ENCODE peak calls at places on chromosomes 11 and 22, in seven cellular contexts. W, N, I, U, E, J and B are unnamed samples.

GRCh38 chr11:8282621-8283509 is 19.2 kb upstream of the LMO1 start:
- DNase-seq in W (no peak), N (no peak), I (peak), U (peak), E (no peak), J (peak), B (peak)

GRCh38 chr11:30488304-30488998 is 97.7 kb downstream of the MPPED2 start:
- DNase-seq in W (peak), N (no peak), I (no peak), U (peak), E (no peak), J (no peak), B (no peak)

GRCh38 chr11:111512296-111513239 is at the start of gene BTG4:
- DNase-seq in W (no peak), N (no peak), I (no peak), U (no peak), E (peak), J (peak), B (no peak)

GRCh38 chr11:35390737-35391682 is 28.3 kb downstream of the SLC1A2 start:
- DNase-seq in W (no peak), N (no peak), I (no peak), U (peak), E (peak), J (no peak), B (no peak)

GRCh38 chr22:30890689-30891442 is 77.7 kb downstream of the MORC2 start:
- DNase-seq in W (no peak), N (peak), I (no peak), U (peak), E (peak), J (peak), B (no peak)

GRCh38 chr11:27720277-27720830 is 20.1 kb upstream of the BDNF start:
- DNase-seq in W (no peak), N (no peak), I (no peak), U (peak), E (peak), J (peak), B (no peak)

GRCh38 chr11:56910785-56911184 is 77.9 kb upstream of the OR5AK2 start:
- DNase-seq in W (no peak), N (no peak), I (no peak), U (no peak), E (no peak), J (no peak), B (no peak)

GRCh38 chr11:122108192-122108799 is 7.7 kb downstream of the BLID start:
- DNase-seq in W (no peak), N (no peak), I (no peak), U (no peak), E (no peak), J (peak), B (no peak)

GRCh38 chr22:41976961-41977566 is 7.8 kb downstream of the SEPTIN3 start:
- DNase-seq in W (no peak), N (no peak), I (no peak), U (no peak), E (no peak), J (peak), B (no peak)
- H3K4me3 ChIP-seq in W (peak), N (no peak), I (peak), U (no peak), E (peak), J (peak), B (peak)

DNA sequence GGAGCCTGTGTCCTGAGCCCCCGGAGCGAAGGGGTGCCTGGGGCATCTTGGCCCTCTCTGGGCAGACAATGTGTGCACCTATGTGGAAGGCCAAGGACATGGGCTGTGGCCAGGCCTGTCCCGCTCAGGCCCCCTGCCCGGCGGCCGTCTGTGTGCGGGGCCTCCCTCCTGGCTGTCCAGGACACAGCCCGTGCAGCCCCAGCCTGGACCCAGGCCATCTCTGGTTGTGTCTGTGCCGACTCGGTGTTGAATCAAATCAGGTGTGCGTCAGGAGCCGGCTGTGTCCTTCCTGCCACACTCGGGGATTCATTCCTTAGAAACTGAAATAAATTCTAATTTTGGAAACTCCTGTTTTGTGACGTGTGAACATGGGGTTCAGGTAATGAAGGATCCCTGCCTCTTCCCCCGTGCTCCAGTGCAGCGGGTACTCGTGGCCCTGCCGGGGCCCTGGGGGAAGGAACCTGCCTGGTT is 1.5 kb upstream of the SELENOO start:
- DNase-seq in W (no peak), N (no peak), I (no peak), U (no peak), E (peak), J (no peak), B (no peak)
- H3K4me3 ChIP-seq in W (no peak), N (no peak), I (no peak), U (no peak), E (no peak), J (no peak), B (peak)

DNA sequence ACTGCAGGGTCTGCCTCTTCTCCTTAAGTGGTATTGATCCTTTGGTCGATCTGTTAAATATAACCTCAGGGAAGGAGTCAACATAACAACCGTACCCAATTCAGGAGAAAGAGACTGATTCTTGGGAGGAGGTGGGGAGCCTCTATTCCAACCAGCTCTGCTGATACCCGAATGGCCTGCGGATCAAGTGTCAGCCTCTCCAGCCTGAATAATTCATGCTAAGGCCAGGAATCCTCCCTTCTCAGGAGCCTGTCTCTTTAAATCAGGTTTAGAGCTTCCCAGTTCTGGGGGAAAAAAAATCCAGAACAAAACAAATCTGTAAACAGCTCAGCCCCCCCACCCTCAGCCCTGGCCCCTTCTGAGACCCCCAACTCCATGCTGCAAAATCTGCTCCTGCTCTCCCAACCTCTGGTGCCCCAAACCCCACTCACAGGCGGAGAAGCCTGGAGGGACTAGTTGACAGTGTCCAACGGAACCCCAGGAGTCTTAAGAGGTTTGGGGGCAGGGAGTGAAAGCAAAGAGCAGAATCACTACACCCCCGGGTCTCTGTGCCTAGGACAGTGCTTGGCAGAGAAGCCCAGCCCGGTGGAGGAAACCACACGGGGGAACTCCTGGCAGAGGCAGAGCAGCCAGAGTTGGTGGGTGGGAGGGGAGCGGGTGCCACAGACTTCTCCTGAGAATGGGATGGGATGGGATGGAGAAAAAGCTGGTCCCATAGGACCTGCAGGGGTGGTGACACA is 853 bp upstream of the TPBGL start:
- DNase-seq in W (no peak), N (no peak), I (no peak), U (no peak), E (no peak), J (peak), B (no peak)
- H3K4me3 ChIP-seq in W (no peak), N (no peak), I (no peak), U (no peak), E (no peak), J (no peak), B (peak)

DNA sequence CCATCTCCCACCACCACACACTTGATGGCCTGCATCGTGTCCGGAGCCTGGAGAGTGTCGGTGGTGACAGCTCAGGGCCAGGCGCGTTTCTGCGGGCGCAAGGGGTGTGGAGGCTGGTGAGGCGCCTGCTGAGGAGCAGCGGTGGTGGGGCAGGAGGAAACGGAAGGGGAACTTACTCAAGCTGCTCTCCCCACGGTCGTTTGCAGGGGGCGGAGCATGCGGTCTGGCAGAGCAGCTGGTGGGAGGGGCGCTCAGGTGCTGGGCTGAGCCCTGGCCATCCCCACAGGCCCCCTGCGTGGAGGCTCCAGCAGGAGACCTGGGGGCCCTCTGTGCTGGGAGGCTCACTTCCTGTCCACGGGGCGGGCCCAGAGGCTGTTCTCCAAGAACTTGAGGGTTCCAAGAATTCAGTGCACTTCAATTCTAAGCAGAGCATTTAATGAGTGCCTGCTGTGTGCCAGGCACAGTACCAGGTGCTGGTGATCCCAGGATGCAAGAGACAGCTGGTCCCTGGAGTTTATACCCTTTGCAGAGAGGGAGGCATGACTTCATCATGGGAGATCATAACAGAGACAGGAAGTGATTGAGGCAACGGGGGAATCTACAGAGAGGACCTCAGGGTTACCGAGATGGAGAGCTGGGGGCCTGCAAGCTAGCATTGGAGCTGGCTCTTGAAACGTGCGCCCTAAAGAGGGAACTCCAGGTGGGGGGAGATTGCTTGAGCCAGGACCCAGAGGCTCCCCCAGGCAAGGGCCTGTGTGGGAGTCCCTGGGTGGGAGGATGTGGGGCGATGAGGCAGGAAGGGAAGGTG is at the start of gene RAC2:
- DNase-seq in W (no peak), N (peak), I (peak), U (peak), E (peak), J (peak), B (no peak)
- H3K4me3 ChIP-seq in W (peak), N (no peak), I (no peak), U (peak), E (no peak), J (no peak), B (peak)

GRCh38 chr11:12167098-12167999 is 57.0 kb downstream of the MICAL2 start:
- DNase-seq in W (peak), N (no peak), I (no peak), U (no peak), E (no peak), J (no peak), B (no peak)
- H3K4me3 ChIP-seq in W (no peak), N (no peak), I (no peak), U (no peak), E (no peak), J (no peak), B (no peak)

GRCh38 chr11:61004841-61005240 is 33.4 kb downstream of the CD6 start:
- DNase-seq in W (no peak), N (no peak), I (no peak), U (no peak), E (no peak), J (no peak), B (no peak)

GRCh38 chr11:61008971-61009370 is 37.5 kb downstream of the CD6 start:
- DNase-seq in W (no peak), N (no peak), I (no peak), U (no peak), E (no peak), J (no peak), B (no peak)

GRCh38 chr11:61007971-61008896 is 36.8 kb downstream of the CD6 start:
- DNase-seq in W (no peak), N (no peak), I (no peak), U (no peak), E (peak), J (no peak), B (no peak)

GRCh38 chr11:61009392-61010275 is 38.2 kb downstream of the CD6 start:
- DNase-seq in W (no peak), N (no peak), I (no peak), U (no peak), E (no peak), J (no peak), B (no peak)

GRCh38 chr11:61007383-61007970 is 36.0 kb downstream of the CD6 start:
- DNase-seq in W (no peak), N (no peak), I (no peak), U (no peak), E (peak), J (no peak), B (no peak)
- H3K4me3 ChIP-seq in W (no peak), N (peak), I (peak), U (no peak), E (peak), J (peak), B (peak)

GRCh38 chr11:82898242-82898641 is 2.0 kb downstream of the PRCP start:
- DNase-seq in W (no peak), N (no peak), I (no peak), U (no peak), E (no peak), J (no peak), B (no peak)
- H3K4me3 ChIP-seq in W (no peak), N (no peak), I (no peak), U (peak), E (no peak), J (no peak), B (peak)

GRCh38 chr11:62340269-62340901 is 3.1 kb downstream of the ASRGL1 start:
- DNase-seq in W (peak), N (peak), I (peak), U (peak), E (peak), J (peak), B (peak)

GRCh38 chr11:62333768-62334167 is 3.5 kb upstream of the ASRGL1 start:
- DNase-seq in W (no peak), N (no peak), I (no peak), U (no peak), E (no peak), J (no peak), B (no peak)

GRCh38 chr11:62337682-62338181 is 484 bp downstream of the ASRGL1 start:
- DNase-seq in W (no peak), N (peak), I (no peak), U (peak), E (peak), J (peak), B (peak)

GRCh38 chr11:62336949-62337681 is at the start of gene ASRGL1:
- DNase-seq in W (no peak), N (peak), I (peak), U (peak), E (peak), J (peak), B (peak)

GRCh38 chr11:62338218-62338617 is 970 bp downstream of the ASRGL1 start:
- DNase-seq in W (no peak), N (no peak), I (no peak), U (no peak), E (no peak), J (no peak), B (no peak)
- H3K4me3 ChIP-seq in W (peak), N (peak), I (peak), U (peak), E (peak), J (peak), B (peak)